ENCODE peak calls at places on chromosomes 7 and 10, in six cellular contexts. K, T, X, H, N and U are unnamed samples.

GRCh38 chr7:83015921-83016320 is 146.8 kb downstream of the PCLO start:
- DNase-seq in X (no peak), N (no peak), K (no peak), T (no peak), H (no peak), U (no peak)

GRCh38 chr10:123241391-123242141 is 87.4 kb downstream of the BUB3 start:
- DNase-seq in X (no peak), N (no peak), T (no peak), H (no peak), K (no peak), U (no peak)

GRCh38 chr10:77582710-77583115 is 54.9 kb downstream of the KCNMA1 start:
- DNase-seq in N (no peak), T (peak; percentile 81), H (peak; percentile 27), X (no peak), K (peak; percentile 79), U (no peak)

GRCh38 chr10:32538256-32538655 is 92.3 kb downstream of the CCDC7 start:
- DNase-seq in H (no peak), K (no peak), T (no peak), X (no peak), N (no peak), U (no peak)

GRCh38 chr7:135597181-135597925 is 39.6 kb downstream of the NUP205 start:
- DNase-seq in X (no peak), T (no peak), K (peak; percentile 28), H (no peak), N (no peak), U (no peak)

GRCh38 chr7:1041471-1042160 is 2.7 kb upstream of the GPR146 start:
- DNase-seq in K (peak; percentile 12), N (no peak), X (no peak), T (no peak), H (no peak), U (no peak)

GRCh38 chr7:73725703-73726466 is 6.4 kb upstream of the STX1A start:
- DNase-seq in H (peak; percentile 80), N (no peak), K (peak; percentile 53), T (peak; percentile 67), X (peak; percentile 86), U (peak; percentile 93)

GRCh38 chr7:79806161-79806734 is 328.4 kb upstream of the GNAI1 start:
- DNase-seq in K (peak; percentile 42), T (peak; percentile 52), X (no peak), H (no peak), N (no peak), U (no peak)

GRCh38 chr7:140541513-140542192 is 62.3 kb upstream of the MKRN1 start:
- DNase-seq in X (peak; percentile 71), K (peak; percentile 96), T (peak; percentile 94), H (peak; percentile 98), N (peak; percentile 66), U (peak; percentile 86)

GRCh38 chr7:156578578-156578940 is 62.0 kb upstream of the RNF32 start:
- DNase-seq in N (no peak), K (no peak), X (no peak), H (peak; percentile 26), T (no peak), U (peak; percentile 63)

DNA sequence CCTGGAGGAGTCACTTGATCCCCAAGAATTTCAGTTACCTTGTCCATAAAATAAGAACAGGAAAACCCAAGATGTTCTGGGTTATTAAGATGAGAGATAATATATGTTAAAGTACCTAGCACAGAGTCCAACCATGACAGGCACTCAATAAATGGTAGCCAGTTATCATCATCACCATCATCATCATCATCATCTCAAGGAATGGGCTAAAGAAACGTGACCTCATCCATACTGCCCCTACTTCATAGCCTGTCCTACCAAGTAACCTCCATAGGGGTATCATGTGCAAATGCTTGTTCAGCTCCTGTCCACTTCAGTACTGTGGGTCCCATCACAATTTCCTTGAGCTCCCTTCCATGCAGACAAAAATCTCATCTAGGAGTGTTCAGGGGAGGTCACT is 14.4 kb downstream of the FGFR2 start:
- DNase-seq in K (no peak), N (no peak), X (no peak), H (no peak), T (no peak), U (no peak)
- H2BK15ac ChIP-seq in K (no peak overlapping the region), N (no peak overlapping the region), X (no peak overlapping the region), H (no peak overlapping the region), T (no peak overlapping the region), U (no peak overlapping the region)

GRCh38 chr7:153581415-153581814 is 470.8 kb upstream of the DPP6 start:
- DNase-seq in K (no peak), H (no peak), N (no peak), X (no peak), T (no peak), U (no peak)
- H2BK15ac ChIP-seq in K (no peak overlapping the region), H (no peak overlapping the region), N (no peak overlapping the region), X (no peak overlapping the region), T (no peak overlapping the region), U (no peak overlapping the region)

GRCh38 chr10:1747590-1748157 is 10.3 kb upstream of the ADARB2 start:
- DNase-seq in X (no peak), T (no peak), K (no peak), N (no peak), H (no peak), U (no peak)
- H2BK15ac ChIP-seq in X (no peak overlapping the region), T (no peak overlapping the region), K (no peak overlapping the region), N (no peak overlapping the region), H (no peak overlapping the region), U (no peak overlapping the region)

GRCh38 chr10:131187886-131188285 is 123.6 kb downstream of the TCERG1L start:
- DNase-seq in X (no peak), N (no peak), K (no peak), H (no peak), T (no peak), U (no peak)
- H2BK15ac ChIP-seq in X (no peak overlapping the region), N (no peak overlapping the region), K (no peak overlapping the region), H (no peak overlapping the region), T (no peak overlapping the region), U (no peak overlapping the region)